ENCODE peak calls at places on chromosomes 7 and 10, in seven cellular contexts. One of them, this sample, is unnamed.

GRCh38 chr10:53013201-53013808 is 240.7 kb upstream of the MBL2 start:
- DNase-seq in body of pancreas: no peak
- DNase-seq in pancreas: no peak
- DNase-seq in cardiac muscle cell: no peak
- DNase-seq in PC-9: no peak
- DNase-seq in stomach: no peak
- DNase-seq in ovary: no peak
- DNase-seq in this sample: no peak

GRCh38 chr7:22572937-22573336 is 72.9 kb upstream of the STEAP1B start:
- DNase-seq in ovary: no peak
- DNase-seq in PC-9: peak; percentile 100
- DNase-seq in cardiac muscle cell: no peak
- DNase-seq in pancreas: no peak
- DNase-seq in body of pancreas: no peak
- DNase-seq in stomach: no peak
- DNase-seq in this sample: no peak

GRCh38 chr7:82859106-82859850 is 303.4 kb downstream of the PCLO start:
- DNase-seq in ovary: no peak
- DNase-seq in body of pancreas: no peak
- DNase-seq in PC-9: no peak
- DNase-seq in stomach: no peak
- DNase-seq in cardiac muscle cell: no peak
- DNase-seq in pancreas: no peak
- DNase-seq in this sample: no peak

GRCh38 chr10:6195376-6195775 is 7.4 kb upstream of the PFKFB3 start:
- DNase-seq in pancreas: no peak
- DNase-seq in stomach: no peak
- DNase-seq in cardiac muscle cell: no peak
- DNase-seq in body of pancreas: no peak
- DNase-seq in ovary: no peak
- DNase-seq in PC-9: no peak
- DNase-seq in this sample: no peak

GRCh38 chr10:23158370-23158769 is 33.7 kb upstream of the PTF1A start:
- DNase-seq in body of pancreas: peak; percentile 83
- DNase-seq in stomach: peak; percentile 49
- DNase-seq in cardiac muscle cell: peak; percentile 81
- DNase-seq in pancreas: no peak
- DNase-seq in PC-9: no peak
- DNase-seq in ovary: peak; percentile 33
- DNase-seq in this sample: peak; percentile 55

GRCh38 chr10:27240891-27241639 is 468 bp upstream of the ACBD5 start:
- DNase-seq in cardiac muscle cell: peak; percentile 17
- DNase-seq in PC-9: no peak
- DNase-seq in stomach: peak; percentile 41
- DNase-seq in body of pancreas: peak; percentile 23
- DNase-seq in pancreas: peak; percentile 63
- DNase-seq in ovary: peak; percentile 78
- DNase-seq in this sample: peak; percentile 12

GRCh38 chr10:86413046-86413728 is 46.6 kb upstream of the GRID1 start:
- DNase-seq in pancreas: no peak
- DNase-seq in ovary: no peak
- DNase-seq in body of pancreas: no peak
- DNase-seq in PC-9: no peak
- DNase-seq in cardiac muscle cell: no peak
- DNase-seq in stomach: no peak
- DNase-seq in this sample: no peak

GRCh38 chr10:33006342-33006887 is 48.4 kb upstream of the ITGB1 start:
- DNase-seq in stomach: no peak
- DNase-seq in cardiac muscle cell: no peak
- DNase-seq in body of pancreas: no peak
- DNase-seq in PC-9: no peak
- DNase-seq in pancreas: no peak
- DNase-seq in ovary: no peak
- DNase-seq in this sample: no peak

GRCh38 chr10:1643911-1644810 is 93.2 kb downstream of the ADARB2 start:
- DNase-seq in PC-9: no peak
- DNase-seq in pancreas: no peak
- DNase-seq in ovary: no peak
- DNase-seq in body of pancreas: no peak
- DNase-seq in cardiac muscle cell: no peak
- DNase-seq in stomach: no peak
- DNase-seq in this sample: no peak

GRCh38 chr10:118798186-118798811 is 43.5 kb upstream of the CACUL1 start:
- DNase-seq in PC-9: peak; percentile 83
- DNase-seq in pancreas: peak; percentile 12
- DNase-seq in ovary: no peak
- DNase-seq in stomach: no peak
- DNase-seq in cardiac muscle cell: no peak
- DNase-seq in body of pancreas: no peak
- DNase-seq in this sample: no peak

GRCh38 chr7:29345590-29345989 is 151.0 kb downstream of the CHN2 start:
- DNase-seq in pancreas: no peak
- DNase-seq in stomach: peak; percentile 62
- DNase-seq in body of pancreas: peak; percentile 73
- DNase-seq in ovary: peak; percentile 28
- DNase-seq in cardiac muscle cell: peak; percentile 63
- DNase-seq in PC-9: no peak
- DNase-seq in this sample: no peak

GRCh38 chr7:80060218-80060806 is 74.3 kb upstream of the GNAI1 start:
- DNase-seq in body of pancreas: no peak
- DNase-seq in pancreas: no peak
- DNase-seq in ovary: no peak
- DNase-seq in PC-9: peak; percentile 58
- DNase-seq in stomach: no peak
- DNase-seq in cardiac muscle cell: peak; percentile 49
- DNase-seq in this sample: no peak

GRCh38 chr10:784377-784758 is 94.9 kb upstream of the DIP2C start:
- DNase-seq in cardiac muscle cell: peak; percentile 52
- DNase-seq in PC-9: no peak
- DNase-seq in pancreas: peak; percentile 72
- DNase-seq in stomach: peak; percentile 25
- DNase-seq in body of pancreas: peak; percentile 53
- DNase-seq in ovary: no peak
- DNase-seq in this sample: peak; percentile 8

GRCh38 chr7:107692501-107692900 is 31.9 kb downstream of the SLC26A4 start:
- DNase-seq in body of pancreas: no peak
- DNase-seq in stomach: no peak
- DNase-seq in PC-9: no peak
- DNase-seq in ovary: no peak
- DNase-seq in cardiac muscle cell: no peak
- DNase-seq in pancreas: no peak
- DNase-seq in this sample: no peak
- TF ChIP-seq CTCF in body of pancreas: no peak
- TF ChIP-seq CTCF in stomach: no peak
- TF ChIP-seq CTCF in PC-9: no peak
- TF ChIP-seq CTCF in ovary: no peak
- TF ChIP-seq CTCF in cardiac muscle cell: no peak
- TF ChIP-seq CTCF in pancreas: no peak
- TF ChIP-seq CTCF in this sample: no peak

DNA sequence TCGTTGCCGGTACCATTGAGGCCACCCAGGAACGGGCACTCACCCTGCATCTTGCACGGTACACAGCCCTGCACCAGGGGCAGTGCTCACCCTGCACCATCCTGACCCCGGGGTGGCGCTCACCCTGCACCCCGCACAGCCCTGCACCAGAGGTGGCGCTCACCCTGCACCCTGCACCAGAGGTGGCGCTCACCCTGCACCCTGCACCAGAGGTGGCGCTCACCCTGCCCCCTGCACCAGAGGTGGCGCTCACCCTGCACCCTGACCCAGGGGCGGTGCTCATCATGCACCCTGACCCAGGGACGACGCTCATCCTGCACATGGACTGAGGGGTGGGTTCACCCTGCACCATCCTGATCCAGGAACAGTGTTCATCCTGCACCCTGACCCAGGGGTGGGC is 6.4 kb downstream of the TUBGCP2 start:
- DNase-seq in stomach: no peak
- DNase-seq in pancreas: no peak
- DNase-seq in ovary: no peak
- DNase-seq in body of pancreas: no peak
- DNase-seq in cardiac muscle cell: no peak
- DNase-seq in PC-9: no peak
- DNase-seq in this sample: no peak
- TF ChIP-seq CTCF in stomach: no peak
- TF ChIP-seq CTCF in pancreas: no peak
- TF ChIP-seq CTCF in ovary: no peak
- TF ChIP-seq CTCF in body of pancreas: no peak
- TF ChIP-seq CTCF in cardiac muscle cell: no peak
- TF ChIP-seq CTCF in PC-9: no peak
- TF ChIP-seq CTCF in this sample: no peak

DNA sequence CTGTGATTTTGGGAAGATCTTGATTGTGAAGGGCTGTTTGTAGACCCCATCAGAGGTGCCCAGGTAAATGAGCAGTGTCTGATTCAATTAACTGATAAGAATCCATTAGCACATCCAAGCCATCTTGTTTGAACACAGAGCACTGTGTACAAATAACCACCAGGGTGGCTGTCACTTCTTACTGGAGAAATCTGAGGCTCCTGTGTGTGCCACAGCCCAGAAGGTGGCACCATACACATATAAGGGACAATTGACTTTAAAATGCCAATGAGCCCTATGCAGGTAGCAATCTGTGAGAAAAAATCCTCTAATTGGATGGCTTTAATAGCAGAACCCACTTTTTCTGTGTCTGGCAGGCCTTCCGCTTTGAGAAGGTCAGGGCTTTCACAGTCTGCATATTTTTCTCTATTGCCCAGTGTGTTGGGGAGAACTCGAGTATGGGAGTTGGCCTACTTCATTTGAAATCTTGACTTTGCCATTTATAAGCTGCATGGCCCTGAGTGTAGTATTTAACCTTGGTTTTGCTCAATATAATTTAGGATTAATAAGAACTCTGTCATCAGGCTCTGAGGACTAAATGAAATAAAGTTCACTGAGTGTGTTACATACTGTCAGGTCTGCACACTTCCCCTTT is 517.4 kb downstream of the CCSER2 start:
- DNase-seq in stomach: no peak
- DNase-seq in ovary: no peak
- DNase-seq in body of pancreas: peak; percentile 51
- DNase-seq in cardiac muscle cell: peak; percentile 61
- DNase-seq in pancreas: no peak
- DNase-seq in PC-9: no peak
- DNase-seq in this sample: no peak
- TF ChIP-seq CTCF in stomach: no peak
- TF ChIP-seq CTCF in ovary: no peak
- TF ChIP-seq CTCF in body of pancreas: peak; percentile 60
- TF ChIP-seq CTCF in cardiac muscle cell: no peak
- TF ChIP-seq CTCF in pancreas: no peak
- TF ChIP-seq CTCF in PC-9: no peak
- TF ChIP-seq CTCF in this sample: peak; percentile 54

GRCh38 chr7:88759216-88759955 is at the start of gene ZNF804B:
- DNase-seq in stomach: no peak
- DNase-seq in cardiac muscle cell: peak; percentile 59
- DNase-seq in PC-9: no peak
- DNase-seq in body of pancreas: peak; percentile 69
- DNase-seq in pancreas: peak; percentile 82
- DNase-seq in ovary: peak; percentile 23
- DNase-seq in this sample: peak; percentile 31

GRCh38 chr7:88758355-88759215 is 915 bp upstream of the ZNF804B start:
- DNase-seq in cardiac muscle cell: peak; percentile 61
- DNase-seq in pancreas: peak; percentile 73
- DNase-seq in stomach: no peak
- DNase-seq in ovary: peak; percentile 29
- DNase-seq in body of pancreas: peak; percentile 77
- DNase-seq in PC-9: no peak
- DNase-seq in this sample: peak; percentile 33

GRCh38 chr7:88759956-88760515 is 536 bp downstream of the ZNF804B start:
- DNase-seq in ovary: no peak
- DNase-seq in PC-9: no peak
- DNase-seq in stomach: no peak
- DNase-seq in pancreas: no peak
- DNase-seq in body of pancreas: no peak
- DNase-seq in cardiac muscle cell: no peak
- DNase-seq in this sample: no peak

GRCh38 chr7:88756806-88757205 is 2.7 kb upstream of the ZNF804B start:
- DNase-seq in stomach: no peak
- DNase-seq in pancreas: no peak
- DNase-seq in PC-9: no peak
- DNase-seq in ovary: no peak
- DNase-seq in body of pancreas: no peak
- DNase-seq in cardiac muscle cell: no peak
- DNase-seq in this sample: no peak

DNA sequence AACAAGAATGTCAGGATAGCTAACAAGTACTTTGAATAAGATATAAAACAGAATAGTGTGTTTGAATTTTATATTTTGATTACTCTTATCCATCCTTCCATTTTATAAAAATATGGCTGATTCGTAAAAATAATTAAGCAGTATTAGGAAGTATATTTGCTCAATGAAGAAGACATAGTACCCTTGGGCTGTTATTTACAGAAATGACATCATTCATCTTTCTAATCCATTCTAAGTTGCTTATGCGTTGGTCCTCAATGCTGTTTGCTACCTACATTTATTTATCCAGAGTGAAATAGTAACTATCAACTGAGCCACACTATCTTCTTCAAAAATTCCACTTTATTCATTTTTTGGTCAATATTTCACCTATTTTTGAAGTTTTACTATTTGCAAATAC is 2.1 kb upstream of the ZNF804B start:
- DNase-seq in body of pancreas: no peak
- DNase-seq in stomach: no peak
- DNase-seq in PC-9: no peak
- DNase-seq in ovary: no peak
- DNase-seq in pancreas: no peak
- DNase-seq in cardiac muscle cell: no peak
- DNase-seq in this sample: no peak
- TF ChIP-seq CTCF in body of pancreas: no peak
- TF ChIP-seq CTCF in stomach: no peak
- TF ChIP-seq CTCF in PC-9: no peak
- TF ChIP-seq CTCF in ovary: no peak
- TF ChIP-seq CTCF in pancreas: no peak
- TF ChIP-seq CTCF in cardiac muscle cell: no peak
- TF ChIP-seq CTCF in this sample: no peak

GRCh38 chr10:30384791-30385201 is 35.7 kb upstream of the MTPAP start:
- DNase-seq in ovary: no peak
- DNase-seq in body of pancreas: peak; percentile 13
- DNase-seq in cardiac muscle cell: peak; percentile 50
- DNase-seq in stomach: no peak
- DNase-seq in pancreas: no peak
- DNase-seq in PC-9: peak; percentile 44
- DNase-seq in this sample: peak; percentile 20
- TF ChIP-seq CTCF in ovary: no peak
- TF ChIP-seq CTCF in body of pancreas: no peak
- TF ChIP-seq CTCF in cardiac muscle cell: peak; percentile 44
- TF ChIP-seq CTCF in stomach: peak; percentile 6
- TF ChIP-seq CTCF in pancreas: no peak
- TF ChIP-seq CTCF in PC-9: peak; percentile 55
- TF ChIP-seq CTCF in this sample: peak; percentile 51

DNA sequence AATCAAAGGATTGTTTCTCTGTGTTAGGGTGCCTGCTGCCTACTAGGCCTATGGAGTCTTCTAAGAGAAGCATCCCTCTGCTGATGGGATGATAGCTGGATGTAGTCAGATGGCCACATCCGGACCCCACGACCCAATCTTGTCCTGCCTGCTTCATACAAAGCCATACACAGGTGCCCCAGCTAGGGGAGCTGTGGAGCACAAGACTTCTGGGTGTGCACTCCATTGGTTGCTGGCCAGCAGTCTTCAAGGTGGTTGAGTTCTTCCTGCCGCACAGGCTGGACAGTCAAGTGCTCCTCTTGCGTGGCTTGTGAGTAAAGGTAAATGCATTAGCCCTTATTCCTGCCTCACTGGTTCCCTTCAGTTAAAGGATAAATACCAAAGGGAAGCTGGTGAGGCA is 120.2 kb downstream of the TEX36 start:
- DNase-seq in ovary: no peak
- DNase-seq in cardiac muscle cell: no peak
- DNase-seq in pancreas: no peak
- DNase-seq in PC-9: no peak
- DNase-seq in stomach: no peak
- DNase-seq in body of pancreas: no peak
- DNase-seq in this sample: no peak
- TF ChIP-seq CTCF in ovary: no peak
- TF ChIP-seq CTCF in cardiac muscle cell: no peak
- TF ChIP-seq CTCF in pancreas: no peak
- TF ChIP-seq CTCF in PC-9: no peak
- TF ChIP-seq CTCF in stomach: no peak
- TF ChIP-seq CTCF in body of pancreas: no peak
- TF ChIP-seq CTCF in this sample: no peak

This sample was measured in neural crest cell.